ENCODE peak calls at places on chromosomes 13 and 19, in nine cellular contexts. X is left ventricle myocardium inferior, R is tibial artery, K is lower lobe of right lung, G is IMR-90, B is endothelial cell of umbilical vein, H is transverse colon, J is adrenal gland, C is fibroblast of lung. Q is an unnamed sample.

GRCh38 chr19:19042732-19043274 is 9.4 kb downstream of the ARMC6 start:
- DNase-seq in C (no peak), G (no peak), X (no peak), R (no peak), K (no peak), J (no peak), H (no peak), B (no peak), Q (no peak)

GRCh38 chr19:48509467-48510194 is 2.0 kb downstream of the LMTK3 start:
- DNase-seq in G (no peak), K (no peak), C (no peak), X (no peak), B (no peak), J (no peak), H (no peak), R (no peak), Q (no peak)

GRCh38 chr19:8631425-8631819 is 989 bp downstream of the NFILZ start:
- DNase-seq in K (no peak), J (no peak), H (peak; percentile 29), X (no peak), B (no peak), R (no peak), C (peak; percentile 85), G (peak; percentile 36), Q (peak; percentile 52)

GRCh38 chr13:49810825-49811526 is 18.5 kb upstream of the KPNA3 start:
- DNase-seq in H (no peak), R (no peak), X (no peak), J (peak; percentile 63), G (peak; percentile 83), C (peak; percentile 54), K (no peak), B (no peak), Q (no peak)

GRCh38 chr19:17755977-17756670 is 4.8 kb downstream of the FCHO1 start:
- DNase-seq in X (no peak), R (no peak), G (peak; percentile 50), K (no peak), B (no peak), C (peak; percentile 69), H (peak; percentile 62), J (peak; percentile 53), Q (no peak)

GRCh38 chr19:38385804-38386257 is 2.0 kb downstream of the GGN start:
- DNase-seq in B (no peak), J (no peak), C (no peak), K (no peak), X (no peak), H (no peak), G (no peak), R (no peak), Q (no peak)

GRCh38 chr19:17339088-17339741 is 1.9 kb downstream of the GTPBP3 start:
- DNase-seq in G (no peak), B (no peak), K (no peak), J (peak; percentile 60), X (no peak), R (no peak), C (no peak), H (no peak), Q (no peak)

GRCh38 chr13:91199866-91200265 is 147.6 kb upstream of the MIR17HG start:
- DNase-seq in X (no peak), B (no peak), R (no peak), H (no peak), J (no peak), G (no peak), K (no peak), C (no peak), Q (no peak)

GRCh38 chr19:57290970-57291369 is 10.7 kb downstream of the ZNF460 start:
- DNase-seq in B (no peak), X (no peak), J (no peak), R (no peak), H (no peak), C (no peak), G (no peak), K (no peak), Q (no peak)

GRCh38 chr19:6970478-6970877 is 50.8 kb downstream of the MBD3L2B start:
- DNase-seq in B (no peak), X (no peak), J (no peak), K (no peak), H (no peak), R (no peak), G (no peak), C (no peak), Q (no peak)

GRCh38 chr19:6970021-6970420 is 51.2 kb downstream of the MBD3L2B start:
- DNase-seq in B (no peak), R (no peak), J (no peak), G (no peak), K (no peak), H (no peak), C (no peak), X (no peak), Q (no peak)

GRCh38 chr19:6969490-6969889 is 51.7 kb downstream of the MBD3L2B start:
- DNase-seq in G (no peak), B (no peak), H (no peak), K (no peak), J (no peak), C (no peak), R (no peak), X (no peak), Q (no peak)

GRCh38 chr19:6967962-6968361 is 53.3 kb downstream of the MBD3L2B start:
- DNase-seq in R (no peak), J (no peak), G (no peak), K (no peak), H (no peak), B (no peak), C (no peak), X (no peak), Q (no peak)

GRCh38 chr19:6971366-6971765 is 49.9 kb downstream of the MBD3L2B start:
- DNase-seq in K (no peak), J (no peak), H (no peak), X (no peak), G (no peak), C (peak; percentile 3), R (no peak), B (no peak), Q (no peak)
- H3K4me3 ChIP-seq in K (no peak overlapping the region), J (no peak overlapping the region), H (no peak overlapping the region), X (no peak overlapping the region), G (no peak overlapping the region), C (no peak overlapping the region), R (no peak overlapping the region), B (no peak overlapping the region), Q (no peak overlapping the region)

DNA sequence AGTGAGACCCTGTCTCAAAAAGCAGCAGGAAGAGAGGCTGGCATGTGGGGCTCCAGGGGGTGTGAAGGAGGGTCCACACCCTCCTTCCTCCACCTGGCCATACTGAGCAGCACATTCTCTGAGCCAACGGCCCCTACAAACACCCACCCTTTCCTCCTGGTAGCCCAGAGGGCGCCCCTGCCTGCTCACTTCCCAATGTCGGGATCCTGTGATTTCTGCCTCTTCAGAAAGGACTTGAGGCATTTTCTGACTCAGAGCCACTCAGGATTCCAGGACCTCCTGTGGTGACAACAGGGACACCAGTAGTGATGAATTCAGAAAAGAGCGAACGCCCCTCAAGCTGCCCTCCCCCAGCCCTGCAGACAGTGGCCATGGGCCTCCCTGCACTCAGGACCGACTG is 36.9 kb upstream of the LDLR start:
- DNase-seq in K (no peak), G (no peak), H (no peak), J (no peak), B (no peak), C (no peak), R (no peak), X (no peak), Q (no peak)
- H3K4me1 ChIP-seq in K (peaks cover 17% of the 10 kb centered on the region), G (no peaks in the 10 kb centered on the region), H (no peaks in the 10 kb centered on the region), J (peaks cover 3% of the 10 kb centered on the region), B (no peaks in the 10 kb centered on the region), C (no peaks in the 10 kb centered on the region), R (peaks cover 11% of the 10 kb centered on the region), X (peaks cover 4% of the 10 kb centered on the region), Q (no peaks in the 10 kb centered on the region)

DNA sequence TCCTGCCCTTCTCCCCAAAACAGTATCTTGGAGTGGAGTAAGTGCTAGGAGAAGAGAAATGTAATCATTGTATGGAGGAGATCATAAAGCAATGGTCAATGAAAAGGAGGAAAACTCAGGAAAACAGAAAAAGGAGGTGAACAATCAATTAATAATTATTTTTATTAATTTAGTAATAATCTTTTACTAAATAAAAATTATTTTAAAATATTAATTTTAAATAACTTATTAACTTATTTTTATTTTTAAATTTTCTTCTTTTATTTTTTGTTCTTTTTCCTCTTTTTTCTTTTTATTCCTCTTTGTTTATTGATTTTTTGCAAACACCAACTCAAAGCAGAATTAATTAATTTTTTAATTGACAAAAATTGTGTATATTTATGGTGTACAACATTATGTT is 80.3 kb downstream of the TNFSF11 start:
- DNase-seq in G (no peak), K (no peak), R (no peak), H (no peak), C (no peak), B (no peak), X (no peak), J (no peak), Q (no peak)
- TF ChIP-seq CTCF in G (no peak), K (no peak), R (no peak), H (no peak), C (no peak), B (no peak), X (no peak), J (no peak), Q (no peak)

GRCh38 chr19:13056052-13056660 is 46.5 kb downstream of the LYL1 start:
- DNase-seq in G (peak; percentile 71), R (peak; percentile 75), J (no peak), X (peak; percentile 61), K (peak; percentile 92), B (no peak), C (peak; percentile 92), H (peak; percentile 61), Q (peak; percentile 79)

GRCh38 chr19:13055213-13056051 is 47.2 kb downstream of the LYL1 start:
- DNase-seq in B (peak; percentile 56), K (peak; percentile 73), H (peak; percentile 54), X (peak; percentile 84), C (peak; percentile 97), R (peak; percentile 86), J (peak; percentile 46), G (peak; percentile 89), Q (peak; percentile 92)

GRCh38 chr19:13053238-13053637 is 49.4 kb downstream of the LYL1 start:
- DNase-seq in B (no peak), G (no peak), C (peak; percentile 28), R (no peak), H (no peak), J (no peak), X (no peak), K (no peak), Q (no peak)

GRCh38 chr19:13053761-13054604 is 48.7 kb downstream of the LYL1 start:
- DNase-seq in B (peak; percentile 86), J (peak; percentile 65), H (peak; percentile 79), C (peak; percentile 98), X (peak; percentile 93), G (peak; percentile 96), K (peak; percentile 90), R (peak; percentile 78), Q (peak; percentile 92)

GRCh38 chr19:13054605-13055212 is 47.9 kb downstream of the LYL1 start:
- DNase-seq in G (no peak), R (no peak), X (peak; percentile 43), H (no peak), C (no peak), K (no peak), J (no peak), B (no peak), Q (no peak)
- H3K4me3 ChIP-seq in G (no peak overlapping the region), R (peak overlapping the region; percentile 24), X (peak overlapping the region; percentile 54), H (no peak overlapping the region), C (no peak overlapping the region), K (no peak overlapping the region), J (no peak overlapping the region), B (no peak overlapping the region), Q (no peak overlapping the region)

Q was measured in uterus.